ENCODE peak calls at places on chromosome 5, in four cellular contexts. B is NB4, H is endothelial cell, L is ovary. S is an unnamed sample.

GRCh38 chr5:173245319-173246134 is 10.5 kb upstream of the NKX2-5 start:
- DNase-seq in B (no peak), H (no peak), L (no peak), S (no peak)

GRCh38 chr5:116358015-116358523 is 216.6 kb downstream of the SEMA6A start:
- DNase-seq in B (no peak), H (no peak), L (no peak), S (no peak)

GRCh38 chr5:98771389-98772109 is 1.9 kb upstream of the RGMB start:
- DNase-seq in B (peak), H (peak), L (peak), S (peak)

GRCh38 chr5:565782-566445 is 41.7 kb upstream of the SLC9A3 start:
- DNase-seq in B (peak), H (no peak), L (no peak), S (peak)

GRCh38 chr5:151406322-151406947 is 41.0 kb upstream of the SLC36A1 start:
- DNase-seq in B (peak), H (no peak), L (no peak), S (no peak)

GRCh38 chr5:66896207-66896606 is 300.0 kb downstream of the MAST4 start:
- DNase-seq in B (no peak), H (no peak), L (no peak), S (no peak)

GRCh38 chr5:168737066-168737465 is 157.9 kb upstream of the PANK3 start:
- DNase-seq in B (no peak), H (no peak), L (no peak), S (no peak)

GRCh38 chr5:124064956-124065355 is 553.0 kb downstream of the CSNK1G3 start:
- DNase-seq in B (no peak), H (no peak), L (no peak), S (no peak)

GRCh38 chr5:99437986-99438385 is 509.2 kb upstream of the CHD1 start:
- DNase-seq in B (no peak), H (no peak), L (no peak), S (no peak)

GRCh38 chr5:175866377-175866907 is 4.9 kb upstream of the CPLX2 start:
- DNase-seq in B (no peak), H (no peak), L (no peak), S (no peak)

GRCh38 chr5:17714186-17714585 is 79.9 kb downstream of the TAF11L14 start:
- DNase-seq in B (no peak), H (no peak), L (no peak), S (no peak)

GRCh38 chr5:50922942-50923767 is 256.7 kb downstream of the PARP8 start:
- DNase-seq in B (no peak), H (no peak), L (no peak), S (no peak)

GRCh38 chr5:128695791-128696520 is 157.9 kb upstream of the FBN2 start:
- DNase-seq in B (no peak), H (peak), L (no peak), S (no peak)
- TF ChIP-seq CTCF in B (peak), H (peak), L (no peak), S (no peak)

DNA sequence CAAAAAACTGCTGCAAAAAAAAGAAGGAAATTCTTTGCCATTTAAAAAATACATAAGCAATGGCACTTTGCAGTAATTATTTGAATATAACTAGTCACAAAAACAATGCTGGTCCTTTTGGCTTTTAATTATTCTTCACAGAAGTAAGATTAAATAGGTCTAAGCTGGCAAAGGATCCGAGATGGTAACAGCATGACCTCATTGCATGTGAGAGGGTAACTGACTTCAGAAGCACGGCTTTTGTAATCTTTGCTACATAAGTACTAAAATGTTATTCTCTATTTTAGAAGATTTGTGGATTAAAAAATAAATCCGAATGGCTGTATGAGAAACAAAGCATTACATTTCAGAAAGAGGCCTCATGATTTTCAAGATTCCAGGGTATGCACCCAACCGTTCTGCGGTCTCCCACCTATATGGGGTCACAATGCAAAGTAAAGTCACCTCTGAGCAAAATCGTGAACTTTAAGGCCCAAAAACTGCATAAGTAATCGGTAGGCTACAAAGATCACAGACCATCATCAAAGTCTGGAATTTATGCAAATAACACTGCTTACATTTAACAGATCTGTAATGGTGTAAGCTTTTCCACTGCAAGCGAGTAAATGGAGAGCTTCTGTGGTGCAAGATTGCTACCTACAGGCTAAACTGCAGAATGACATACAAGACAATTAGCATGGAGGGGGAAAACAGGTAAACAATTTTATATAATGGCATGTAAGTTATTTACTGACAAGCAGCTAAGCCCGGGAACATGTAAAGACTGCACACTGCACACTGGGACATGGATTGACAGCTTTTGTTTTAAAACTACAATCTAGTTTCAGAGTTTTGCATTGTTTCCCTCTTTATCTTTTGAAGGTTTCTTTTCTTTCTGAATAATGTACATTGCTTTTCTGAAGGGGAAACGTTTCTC is 231.6 kb downstream of the SLF1 start:
- DNase-seq in B (peak), H (peak), L (no peak), S (peak)
- TF ChIP-seq CTCF in B (peak), H (peak), L (no peak), S (peak)

GRCh38 chr5:157269165-157269671 is 3.3 kb downstream of the CYFIP2 start:
- DNase-seq in B (peak), H (no peak), L (no peak), S (peak)

GRCh38 chr5:157269763-157270272 is 3.9 kb downstream of the CYFIP2 start:
- DNase-seq in B (peak), H (no peak), L (no peak), S (peak)

GRCh38 chr5:157266286-157267007 is 524 bp downstream of the CYFIP2 start:
- DNase-seq in B (peak), H (peak), L (peak), S (peak)

GRCh38 chr5:157267025-157267424 is 1.1 kb downstream of the CYFIP2 start:
- DNase-seq in B (no peak), H (no peak), L (no peak), S (no peak)

DNA sequence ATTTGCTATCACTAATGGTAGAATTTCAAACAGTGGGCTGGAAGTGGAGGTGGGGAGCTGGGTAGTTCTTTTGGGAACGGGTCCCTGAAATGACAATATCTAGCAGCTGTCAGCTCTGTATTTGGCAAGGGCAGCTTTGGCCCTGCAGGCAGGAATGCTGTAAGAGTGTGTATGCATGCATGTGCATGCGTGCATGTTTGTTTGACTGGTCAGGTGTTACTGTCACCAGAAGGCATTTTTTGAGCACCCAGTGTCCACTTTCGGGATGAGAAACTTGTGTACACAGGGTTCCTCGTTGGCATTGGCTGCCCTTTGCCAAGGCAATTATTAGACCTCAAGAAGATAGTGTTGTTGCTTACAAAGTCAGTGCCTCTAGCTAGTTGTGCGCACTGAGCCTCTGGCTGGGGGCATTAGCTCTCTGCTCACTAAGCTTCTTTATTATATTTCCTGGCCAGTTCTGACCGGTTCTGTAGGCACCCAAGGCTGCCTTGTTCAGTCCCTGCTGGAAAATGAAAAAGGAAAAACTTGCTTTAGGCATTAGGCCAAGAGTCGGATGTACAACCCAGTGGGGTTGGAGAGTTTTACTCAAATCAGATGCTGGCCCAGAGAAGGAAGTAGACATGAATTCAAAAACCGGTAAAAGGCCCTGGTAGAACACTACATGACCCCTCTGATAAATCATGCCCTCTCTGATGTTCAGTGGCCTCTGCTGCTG is 2.0 kb downstream of the CYFIP2 start:
- DNase-seq in B (no peak), H (no peak), L (no peak), S (no peak)
- TF ChIP-seq CTCF in B (no peak), H (no peak), L (no peak), S (no peak)

DNA sequence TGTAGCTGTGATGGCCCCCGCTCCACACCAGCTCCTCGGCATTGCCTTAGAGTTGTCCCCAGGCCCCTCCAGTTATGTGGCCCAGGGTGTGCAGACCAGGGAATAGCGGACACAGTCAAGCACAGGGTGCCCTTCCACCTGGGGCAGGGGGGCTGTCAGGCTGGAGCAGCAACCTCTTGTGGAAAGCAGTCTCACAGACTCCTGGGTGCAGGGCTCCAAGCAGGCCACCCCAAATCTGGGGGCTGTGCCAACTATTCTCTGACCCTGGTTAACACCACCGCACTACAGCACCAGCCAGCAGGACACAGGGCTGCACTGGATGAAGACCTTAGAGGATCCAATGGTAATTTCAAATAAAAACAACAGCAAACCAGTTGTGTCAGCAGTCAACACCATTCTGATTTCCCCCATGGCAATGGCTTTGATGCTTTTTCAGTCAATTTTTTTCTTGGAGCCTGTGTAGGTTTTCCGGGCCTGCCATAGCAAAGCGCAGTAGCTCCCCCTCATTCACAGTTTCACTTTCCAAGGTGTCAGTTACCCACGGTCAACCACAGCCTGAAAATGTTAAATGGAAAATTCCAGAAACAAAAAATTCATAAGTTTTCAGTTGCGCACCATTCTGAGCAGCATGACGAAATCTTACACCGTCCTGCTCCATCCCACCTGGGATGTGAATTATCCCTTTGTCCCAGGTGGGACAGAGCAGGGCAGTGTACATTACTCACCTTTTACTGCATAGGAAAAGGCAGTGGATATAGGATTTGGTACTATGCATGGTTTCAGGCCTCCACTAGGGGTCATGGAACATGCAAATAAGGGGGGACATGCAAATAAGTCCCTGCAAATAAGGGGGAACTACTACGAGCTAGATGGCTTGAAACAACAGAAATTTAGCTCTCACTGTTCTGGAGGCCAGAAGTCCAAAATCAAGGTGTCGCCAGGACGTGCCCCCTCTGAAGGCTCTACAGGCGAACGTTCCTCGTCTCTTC is 49.0 kb downstream of the C5orf15 start:
- DNase-seq in B (no peak), H (no peak), L (no peak), S (peak)
- TF ChIP-seq CTCF in B (no peak), H (no peak), L (no peak), S (peak)

DNA sequence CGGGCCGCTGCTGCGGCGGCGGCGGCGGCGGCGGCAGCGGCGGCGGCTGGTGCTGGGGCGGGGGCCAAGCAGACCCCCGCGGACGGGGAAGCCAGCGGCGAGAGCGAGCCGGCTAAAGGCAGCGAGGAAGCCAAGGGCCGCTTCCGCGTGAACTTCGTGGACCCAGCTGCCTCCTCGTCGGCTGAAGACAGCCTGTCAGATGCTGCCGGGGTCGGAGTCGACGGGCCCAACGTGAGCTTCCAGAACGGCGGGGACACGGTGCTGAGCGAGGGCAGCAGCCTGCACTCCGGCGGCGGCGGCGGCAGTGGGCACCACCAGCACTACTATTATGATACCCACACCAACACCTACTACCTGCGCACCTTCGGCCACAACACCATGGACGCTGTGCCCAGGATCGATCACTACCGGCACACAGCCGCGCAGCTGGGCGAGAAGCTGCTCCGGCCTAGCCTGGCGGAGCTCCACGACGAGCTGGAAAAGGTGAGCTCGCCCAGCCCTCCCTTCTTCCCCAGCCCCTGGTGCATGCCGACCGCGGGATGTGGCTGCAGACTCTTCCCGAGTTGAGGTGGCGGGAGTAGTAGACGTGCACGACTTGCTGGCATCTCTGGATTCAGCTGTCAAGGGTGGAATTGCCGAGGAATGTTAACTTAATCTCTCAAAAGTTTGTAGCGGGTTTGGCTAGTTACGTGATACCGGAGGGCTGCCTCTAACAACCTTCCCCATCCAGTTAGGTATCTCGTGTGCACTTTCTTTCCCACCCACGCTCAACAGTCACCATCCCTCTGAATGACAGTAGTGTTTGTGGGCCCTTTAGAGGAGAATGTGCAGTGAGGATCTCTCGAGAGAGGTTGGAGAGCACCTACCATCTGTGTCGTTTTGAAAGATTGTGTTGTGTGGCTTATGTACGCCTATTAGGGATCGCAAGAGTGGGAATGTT is 932 bp downstream of the SLC12A2 start:
- DNase-seq in B (peak), H (peak), L (peak), S (peak)
- TF ChIP-seq CTCF in B (no peak), H (no peak), L (no peak), S (no peak)

DNA sequence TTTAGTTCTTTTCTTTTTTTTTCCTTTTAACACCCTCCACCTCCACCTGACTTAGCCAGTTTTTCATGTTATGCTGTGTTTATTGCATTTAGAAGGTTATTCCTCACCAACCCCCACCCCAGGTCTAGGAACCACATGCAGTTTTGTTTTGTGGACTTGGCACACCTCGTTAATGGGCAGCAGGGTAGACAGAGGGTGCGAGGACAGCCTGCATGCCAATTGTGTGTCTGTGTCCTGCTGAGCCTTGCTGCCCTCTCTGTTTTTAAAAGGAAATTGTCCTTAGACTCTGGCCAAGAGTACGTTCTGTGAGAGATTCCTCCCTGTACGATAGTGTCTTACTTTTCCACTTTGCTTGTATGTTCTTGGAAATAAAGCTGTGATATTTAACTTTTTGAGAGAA is 13.9 kb downstream of the PIK3R1 start:
- DNase-seq in B (no peak), H (no peak), L (no peak), S (no peak)
- TF ChIP-seq CTCF in B (no peak), H (no peak), L (no peak), S (no peak)

S was measured in activated CD8-positive, alpha-beta T cell treated with anti-CD3 and anti-CD28 coated beads for 36 hours.